ENCODE peak calls at places on chromosome 14, in seven cellular contexts. G is astrocyte, N is testis, O is dorsolateral prefrontal cortex, S is HCT116, I is nephron progenitor cell, Z is mesothelial cell of epicardium. E is an unnamed sample.

GRCh38 chr14:58060077-58060476 is 91.9 kb downstream of the ARMH4 start:
- DNase-seq in G (peak), N (no peak), O (no peak), S (no peak), I (no peak), Z (no peak), E (no peak)

GRCh38 chr14:75433631-75434556 is 6.1 kb downstream of the JDP2 start:
- DNase-seq in G (no peak), N (no peak), O (no peak), S (no peak), I (no peak), Z (no peak), E (peak)

GRCh38 chr14:93146119-93146518 is 30.4 kb upstream of the ITPK1 start:
- DNase-seq in G (no peak), N (no peak), O (no peak), S (no peak), I (no peak), Z (no peak), E (no peak)

GRCh38 chr14:45252356-45253069 is 489 bp downstream of the MIS18BP1 start:
- DNase-seq in G (peak), N (peak), O (no peak), S (no peak), I (peak), Z (no peak), E (no peak)

GRCh38 chr14:63641473-63642228 is at the start of gene WDR89:
- DNase-seq in G (peak), N (peak), O (peak), S (peak), I (peak), Z (peak), E (peak)

GRCh38 chr14:103460415-103460814 is 62.2 kb downstream of the CKB start:
- DNase-seq in G (no peak), N (no peak), O (no peak), S (no peak), I (no peak), Z (no peak), E (no peak)

GRCh38 chr14:56482306-56482705 is 97.3 kb upstream of the TMEM260 start:
- DNase-seq in G (no peak), N (peak), O (no peak), S (peak), I (peak), Z (no peak), E (no peak)

GRCh38 chr14:33163109-33163508 is 224.4 kb downstream of the NPAS3 start:
- DNase-seq in G (no peak), N (no peak), O (no peak), S (no peak), I (no peak), Z (no peak), E (no peak)

GRCh38 chr14:39266589-39266870 is 32.8 kb downstream of the MIA2 start:
- DNase-seq in G (no peak), N (peak), O (peak), S (no peak), I (peak), Z (peak), E (no peak)

GRCh38 chr14:95185452-95186392 is 28.4 kb upstream of the DICER1 start:
- DNase-seq in G (no peak), N (peak), O (no peak), S (no peak), I (no peak), Z (no peak), E (no peak)

GRCh38 chr14:74825008-74825407 is 50.9 kb downstream of the PROX2 start:
- DNase-seq in G (peak), N (no peak), O (no peak), S (no peak), I (no peak), Z (no peak), E (peak)

GRCh38 chr14:55889124-55889523 is 229.1 kb upstream of the PELI2 start:
- DNase-seq in G (no peak), N (no peak), O (no peak), S (no peak), I (no peak), Z (no peak), E (no peak)

GRCh38 chr14:104723651-104724406 is at the start of gene ADSS1:
- DNase-seq in G (no peak), N (peak), O (peak), S (no peak), I (peak), Z (no peak), E (no peak)

GRCh38 chr14:89304972-89305703 is 111.9 kb downstream of the FOXN3 start:
- DNase-seq in G (peak), N (no peak), O (no peak), S (no peak), I (no peak), Z (no peak), E (no peak)

GRCh38 chr14:87971010-87971409 is 22.0 kb downstream of the GALC start:
- DNase-seq in G (no peak), N (no peak), O (no peak), S (no peak), I (no peak), Z (no peak), E (no peak)

DNA sequence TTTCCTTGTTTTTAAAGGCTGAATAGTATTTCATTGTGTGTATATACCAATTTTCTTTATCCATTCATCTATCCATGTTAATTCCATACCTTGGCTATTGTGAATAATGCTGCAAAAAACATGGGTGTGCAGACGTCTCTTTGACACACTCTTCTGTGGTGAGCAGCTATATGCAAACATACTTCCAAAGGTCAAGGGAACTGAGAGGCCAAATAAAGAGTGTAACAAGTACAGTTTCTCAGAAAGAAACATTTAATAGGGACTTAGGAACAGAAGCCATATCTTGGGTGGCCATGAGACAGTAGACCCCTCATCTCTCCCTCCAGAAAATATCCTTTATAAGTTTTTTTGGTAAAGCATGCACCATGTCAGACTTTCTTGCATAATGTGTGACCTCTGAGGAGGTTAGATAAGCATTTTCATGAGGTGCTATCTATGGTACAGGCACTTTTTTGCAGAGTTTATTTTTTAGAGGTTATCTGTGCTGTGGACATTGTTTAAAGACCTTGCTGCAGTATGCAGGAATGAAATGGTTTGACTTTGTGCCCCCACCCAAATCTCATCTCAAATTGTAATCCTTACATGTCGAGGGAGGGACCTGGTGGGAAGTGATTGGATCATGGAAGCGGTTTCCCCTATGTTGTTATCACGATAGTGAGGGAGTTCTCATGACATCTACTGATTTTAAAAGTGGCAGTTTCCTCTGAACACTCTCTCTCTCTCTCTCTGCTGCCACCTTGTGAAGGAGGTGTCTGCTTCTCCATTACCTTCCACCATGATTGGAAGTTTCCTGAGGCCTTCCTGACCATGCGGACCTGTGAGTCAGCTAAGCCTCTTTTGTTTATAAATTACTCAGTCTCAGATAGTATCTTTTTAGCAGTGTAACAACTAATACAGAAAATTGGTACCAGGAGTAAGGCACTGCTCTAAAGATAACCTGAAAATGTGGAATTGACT is 1202.3 kb downstream of the GALC start:
- DNase-seq in G (no peak), N (no peak), O (no peak), S (no peak), I (no peak), Z (no peak), E (no peak)
- TF ChIP-seq CTCF in G (no peak), N (no peak), O (no peak), S (no peak), I (no peak), Z (no peak), E (no peak)

DNA sequence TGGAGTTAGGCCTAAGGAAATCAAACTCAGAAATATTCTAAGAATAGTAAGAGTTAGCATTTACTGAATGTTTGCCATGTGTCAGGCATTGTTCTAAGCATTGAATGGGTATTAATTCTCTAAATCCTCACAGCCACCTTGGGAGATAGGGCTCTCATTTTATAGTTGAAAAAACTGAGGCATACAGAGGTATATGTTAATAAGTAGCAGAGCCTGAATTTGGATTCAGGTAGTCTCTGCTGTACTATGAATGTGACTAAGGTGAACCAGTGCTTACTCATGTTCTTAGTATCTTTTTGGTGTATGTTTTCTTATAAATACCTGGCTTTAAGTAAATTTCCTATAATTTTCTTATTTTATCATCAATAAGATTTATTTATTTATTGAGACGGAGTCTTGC is 8.1 kb downstream of the ARF6 start:
- DNase-seq in G (no peak), N (no peak), O (no peak), S (no peak), I (no peak), Z (no peak), E (no peak)
- TF ChIP-seq CTCF in G (no peak), N (no peak), O (no peak), S (no peak), I (no peak), Z (no peak), E (no peak)

DNA sequence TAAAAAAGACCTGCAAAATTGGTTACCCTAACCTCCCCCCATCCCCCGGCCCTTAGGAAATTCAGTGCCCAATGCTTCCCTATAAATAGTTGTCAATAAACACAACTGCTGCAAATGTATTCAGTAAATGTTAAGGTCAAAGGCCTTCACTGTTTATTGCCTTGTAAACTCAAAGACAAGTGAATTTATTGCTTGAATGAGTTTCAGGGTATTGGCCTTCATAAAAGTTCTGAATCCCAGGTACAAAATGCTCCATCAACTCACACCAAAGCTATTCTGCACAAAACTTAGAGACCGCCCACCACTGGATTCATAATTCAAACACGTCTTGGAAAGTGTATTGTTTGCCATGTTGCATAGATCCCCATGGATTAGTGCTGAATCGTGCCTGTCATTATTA is 63.3 kb upstream of the CDKN3 start:
- DNase-seq in G (no peak), N (no peak), O (no peak), S (no peak), I (no peak), Z (no peak), E (no peak)
- TF ChIP-seq CTCF in G (no peak), N (no peak), O (no peak), S (no peak), I (no peak), Z (no peak), E (no peak)

GRCh38 chr14:48113713-48114112 is 438.3 kb upstream of the MDGA2 start:
- DNase-seq in G (no peak), N (no peak), O (no peak), S (no peak), I (no peak), Z (no peak), E (no peak)
- TF ChIP-seq CTCF in G (no peak), N (no peak), O (no peak), S (no peak), I (no peak), Z (no peak), E (no peak)

GRCh38 chr14:30256627-30257026 is 302.3 kb upstream of the G2E3 start:
- DNase-seq in G (no peak), N (no peak), O (no peak), S (no peak), I (no peak), Z (no peak), E (no peak)
- TF ChIP-seq CTCF in G (no peak), N (no peak), O (no peak), S (no peak), I (no peak), Z (no peak), E (no peak)